ENCODE peak calls at places on chromosomes 1 and 21, in nine cellular contexts. L is GM06990, H is thyroid gland, O is transverse colon, U is endodermal cell, Y is BE2C, P is brain microvascular endothelial cell, Q is WERI-Rb-1, W is psoas muscle. I is an unnamed sample.

GRCh38 chr1:113390871-113391642 is 742 bp downstream of the MAGI3 start:
- DNase-seq in W (peak; percentile 77), H (peak; percentile 67), O (peak; percentile 62), L (peak; percentile 39), P (no peak), Y (peak; percentile 63), Q (peak; percentile 38), U (peak; percentile 81), I (peak; percentile 50)

GRCh38 chr1:45317163-45317562 is 9.5 kb upstream of the HPDL start:
- DNase-seq in U (peak; percentile 59), O (no peak), H (no peak), P (no peak), Y (no peak), L (no peak), W (no peak), Q (peak; percentile 88), I (no peak)

GRCh38 chr1:180173952-180174351 is 19.3 kb downstream of the QSOX1 start:
- DNase-seq in Q (no peak), O (peak; percentile 61), P (no peak), L (no peak), Y (no peak), H (peak; percentile 83), U (no peak), W (peak; percentile 93), I (no peak)

GRCh38 chr1:214590696-214591095 is 12.3 kb upstream of the CENPF start:
- DNase-seq in P (no peak), Q (no peak), H (no peak), O (no peak), Y (no peak), U (no peak), W (no peak), L (no peak), I (no peak)

GRCh38 chr1:212718499-212718898 is 18.9 kb upstream of the BATF3 start:
- DNase-seq in W (no peak), Q (no peak), Y (no peak), O (no peak), U (no peak), H (no peak), P (no peak), L (no peak), I (no peak)

GRCh38 chr1:231383159-231383855 is 38.8 kb downstream of the EGLN1 start:
- DNase-seq in U (no peak), Q (no peak), P (no peak), L (no peak), Y (no peak), O (no peak), H (no peak), W (peak; percentile 59), I (no peak)

GRCh38 chr1:216758182-216758581 is 35.0 kb upstream of the ESRRG start:
- DNase-seq in P (no peak), Q (peak; percentile 73), Y (peak; percentile 43), H (no peak), L (no peak), U (no peak), W (no peak), O (no peak), I (no peak)

GRCh38 chr21:31945576-31945975 is 72.8 kb downstream of the HUNK start:
- DNase-seq in P (no peak), Q (no peak), Y (no peak), U (no peak), O (no peak), L (no peak), H (no peak), W (no peak), I (no peak)

GRCh38 chr1:36781098-36781497 is 253.2 kb downstream of the GRIK3 start:
- DNase-seq in L (no peak), U (no peak), Q (no peak), W (no peak), H (no peak), Y (no peak), O (no peak), P (no peak), I (no peak)

GRCh38 chr1:36776949-36777348 is 257.4 kb downstream of the GRIK3 start:
- DNase-seq in U (no peak), O (no peak), Q (no peak), H (no peak), W (no peak), Y (no peak), L (no peak), P (no peak), I (no peak)

GRCh38 chr1:36776256-36776655 is 258.1 kb downstream of the GRIK3 start:
- DNase-seq in U (no peak), W (no peak), L (no peak), H (no peak), Y (no peak), P (no peak), Q (no peak), O (no peak), I (no peak)

GRCh38 chr1:36775716-36776115 is 258.6 kb downstream of the GRIK3 start:
- DNase-seq in Y (peak; percentile 67), U (no peak), P (no peak), Q (no peak), O (no peak), L (no peak), W (no peak), H (no peak), I (peak; percentile 60)

DNA sequence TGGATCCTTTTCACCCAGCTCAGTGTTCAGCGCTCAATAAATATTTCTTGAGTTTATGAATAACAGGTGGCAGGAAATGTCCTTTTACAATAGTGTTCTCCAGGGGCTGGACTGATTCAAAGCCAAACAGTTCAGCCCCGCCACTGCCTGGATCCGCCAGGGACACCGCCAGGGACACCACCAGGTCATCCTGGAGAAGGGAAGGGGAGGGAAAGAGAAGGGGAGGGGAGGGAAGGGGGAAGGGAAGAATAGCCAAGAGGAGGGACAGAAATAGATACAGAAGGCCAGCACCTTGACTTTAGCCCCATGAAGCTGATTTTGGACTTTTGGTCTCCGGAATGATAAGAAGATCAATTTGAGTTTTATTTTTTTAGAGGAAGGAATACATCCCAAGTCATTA is 255.5 kb downstream of the GRIK3 start:
- DNase-seq in P (no peak), L (no peak), U (no peak), Y (no peak), H (no peak), Q (no peak), W (no peak), O (no peak), I (peak; percentile 62)
- H3K27me3 ChIP-seq in P (no peaks in the 10 kb centered on the region), L (no peaks in the 10 kb centered on the region), U (no peaks in the 10 kb centered on the region), Y (no peaks in the 10 kb centered on the region), H (peaks cover 4% of the 10 kb centered on the region), Q (no peaks in the 10 kb centered on the region), W (peaks cover 5% of the 10 kb centered on the region), O (peaks cover 26% of the 10 kb centered on the region), I (no peaks in the 10 kb centered on the region)

GRCh38 chr21:29056005-29056404 is 17.4 kb downstream of the CCT8 start:
- DNase-seq in O (no peak), W (no peak), Q (no peak), P (no peak), H (no peak), Y (no peak), L (no peak), U (no peak), I (no peak)

GRCh38 chr21:29055080-29055479 is 18.4 kb downstream of the CCT8 start:
- DNase-seq in O (no peak), P (no peak), Y (no peak), W (no peak), H (no peak), U (no peak), Q (no peak), L (no peak), I (no peak)

GRCh38 chr21:29053011-29053553 is 20.4 kb downstream of the CCT8 start:
- DNase-seq in W (no peak), L (no peak), H (no peak), Y (no peak), P (no peak), Q (no peak), O (no peak), U (no peak), I (no peak)

GRCh38 chr21:29052224-29052623 is 21.2 kb downstream of the CCT8 start:
- DNase-seq in P (no peak), O (no peak), L (no peak), U (no peak), H (no peak), Q (no peak), Y (no peak), W (no peak), I (no peak)

DNA sequence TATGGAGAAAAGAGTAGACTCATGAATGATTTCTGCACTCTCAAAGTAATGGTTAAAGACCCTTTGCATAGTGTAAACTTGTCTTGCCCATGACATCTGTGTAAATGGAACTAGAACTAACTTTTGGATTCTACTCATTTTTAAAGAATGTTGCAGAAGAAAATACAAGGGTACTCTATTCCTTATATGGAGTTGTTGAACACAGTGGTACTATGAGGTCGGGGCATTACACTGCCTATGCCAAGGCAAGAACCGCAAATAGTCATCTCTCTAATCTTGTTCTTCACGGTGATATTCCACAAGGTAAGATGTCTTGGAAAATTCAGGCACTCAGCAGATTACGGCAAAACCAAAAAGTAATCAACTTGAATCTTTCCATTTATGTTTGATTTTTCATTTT is 19.8 kb downstream of the CCT8 start:
- DNase-seq in Q (no peak), O (no peak), W (no peak), L (no peak), H (no peak), Y (no peak), U (no peak), P (peak; percentile 9), I (no peak)
- H3K36me3 ChIP-seq in Q (peaks cover 93% of the 10 kb centered on the region), O (peaks cover 67% of the 10 kb centered on the region), W (peaks cover 10% of the 10 kb centered on the region), L (peaks cover 9% of the 10 kb centered on the region), H (peaks cover 80% of the 10 kb centered on the region), Y (peaks cover 75% of the 10 kb centered on the region), U (peaks cover 91% of the 10 kb centered on the region), P (peaks cover 58% of the 10 kb centered on the region), I (peaks cover 12% of the 10 kb centered on the region)

GRCh38 chr1:1869459-1869858 is 21.4 kb downstream of the GNB1 start:
- DNase-seq in L (no peak), O (no peak), H (no peak), W (no peak), Y (no peak), U (no peak), Q (no peak), P (no peak), I (no peak)
- H3K4me3 ChIP-seq in L (no peak overlapping the region), O (no peak overlapping the region), H (no peak overlapping the region), W (no peak overlapping the region), Y (no peak overlapping the region), U (no peak overlapping the region), Q (no peak overlapping the region), P (no peak overlapping the region), I (no peak overlapping the region)

GRCh38 chr21:37914211-37914900 is 1.9 kb downstream of the KCNJ6 start:
- DNase-seq in L (no peak), Q (no peak), O (no peak), U (peak; percentile 95), Y (no peak), H (peak; percentile 35), P (peak; percentile 3), W (no peak), I (peak; percentile 89)

GRCh38 chr21:37916795-37917142 is 512 bp upstream of the KCNJ6 start:
- DNase-seq in Q (peak; percentile 88), U (peak; percentile 93), P (no peak), W (no peak), H (no peak), Y (peak; percentile 34), O (no peak), L (no peak), I (peak; percentile 92)

GRCh38 chr21:37917612-37918011 is 1.4 kb upstream of the KCNJ6 start:
- DNase-seq in H (no peak), W (no peak), U (no peak), L (no peak), P (peak; percentile 46), Q (no peak), O (no peak), Y (no peak), I (no peak)

GRCh38 chr21:37915941-37916794 is at the start of gene KCNJ6:
- DNase-seq in O (no peak), Y (peak; percentile 70), L (no peak), W (no peak), P (peak; percentile 25), Q (peak; percentile 87), H (peak; percentile 5), U (peak; percentile 93), I (peak; percentile 90)

GRCh38 chr21:37915516-37915915 is 741 bp downstream of the KCNJ6 start:
- DNase-seq in O (no peak), H (no peak), L (no peak), P (no peak), Q (peak; percentile 33), Y (no peak), W (no peak), U (no peak), I (peak; percentile 58)
- H3K27me3 ChIP-seq in O (peaks cover 84% of the 10 kb centered on the region), H (peaks cover 25% of the 10 kb centered on the region), L (no peaks in the 10 kb centered on the region), P (peaks cover 30% of the 10 kb centered on the region), Q (peaks cover 4% of the 10 kb centered on the region), Y (peaks cover 69% of the 10 kb centered on the region), W (peaks cover 20% of the 10 kb centered on the region), U (peaks cover 56% of the 10 kb centered on the region), I (peaks cover 17% of the 10 kb centered on the region)

I was measured in H7.